ENCODE peak calls at places on chromosome 1, in seven cellular contexts. F is sciatic nerve; U is NCI-H1105; Q is activated CD8-positive, alpha-beta T cell treated with anti-CD3 and anti-CD28 coated beads for 36 hours; R is HCT116; L is heart left ventricle; C is B cell. P is an unnamed sample.

GRCh38 chr1:23657659-23658275 is 33.8 kb upstream of the RPL11 start:
- DNase-seq in F (peak; percentile 76), U (peak; percentile 24), Q (peak; percentile 74), R (peak; percentile 60), L (peak; percentile 44), C (no peak), P (peak; percentile 56)

GRCh38 chr1:8988618-8988967 is 37.6 kb downstream of the SLC2A7 start:
- DNase-seq in F (no peak), U (no peak), Q (no peak), R (no peak), L (no peak), C (no peak), P (no peak)

GRCh38 chr1:55747285-55747890 is 532.2 kb upstream of the USP24 start:
- DNase-seq in F (no peak), U (no peak), Q (no peak), R (no peak), L (peak; percentile 31), C (no peak), P (no peak)

GRCh38 chr1:97903626-97904025 is 17.2 kb downstream of the DPYD start:
- DNase-seq in F (no peak), U (no peak), Q (no peak), R (no peak), L (no peak), C (no peak), P (no peak)

GRCh38 chr1:240169188-240169587 is 77.5 kb downstream of the FMN2 start:
- DNase-seq in F (no peak), U (no peak), Q (no peak), R (no peak), L (no peak), C (no peak), P (peak; percentile 18)

GRCh38 chr1:212127219-212127618 is 91.7 kb downstream of the DTL start:
- DNase-seq in F (no peak), U (no peak), Q (no peak), R (no peak), L (no peak), C (no peak), P (no peak)

GRCh38 chr1:222634180-222635013 is 16.5 kb downstream of the MIA3 start:
- DNase-seq in F (peak; percentile 65), U (peak; percentile 71), Q (peak; percentile 84), R (peak; percentile 85), L (no peak), C (peak; percentile 75), P (peak; percentile 87)

GRCh38 chr1:143698016-143698415 is 273.8 kb downstream of the FAM72C start:
- DNase-seq in F (no peak), U (no peak), Q (peak; percentile 42), R (peak; percentile 56), L (no peak), C (no peak), P (peak; percentile 80)

GRCh38 chr1:5994713-5995621 is 2.7 kb upstream of the NPHP4 start:
- DNase-seq in F (no peak), U (no peak), Q (peak; percentile 77), R (no peak), L (peak; percentile 35), C (peak; percentile 54), P (no peak)

P was measured in NB4.